ENCODE peak calls at places on chromosomes 11 and 22, in eight cellular contexts. B is A673, E is uterus, O is colonic mucosa, D is cardiac muscle cell, J is IMR-90, Q is body of pancreas, I is Panc1. Z is an unnamed sample. For H3K27me3 and H3K4me1, the result is how much of the 10 kb centered on the place peaks cover.

GRCh38 chr11:69962152-69962551 is 116.0 kb upstream of the ANO1 start:
- DNase-seq in B (no peak), E (no peak), O (peak), D (no peak), J (peak), Q (no peak), I (no peak), Z (no peak)

GRCh38 chr11:122748968-122749687 is 89.2 kb upstream of the CRTAM start:
- DNase-seq in B (peak), E (no peak), O (no peak), D (peak), J (peak), Q (no peak), I (no peak), Z (peak)

GRCh38 chr11:100908746-100909145 is 220.9 kb downstream of the PGR start:
- DNase-seq in B (no peak), E (no peak), O (no peak), D (no peak), J (peak), Q (no peak), I (no peak), Z (no peak)

GRCh38 chr22:45600791-45601730 is 70.6 kb upstream of the ATXN10 start:
- DNase-seq in B (peak), E (no peak), O (no peak), D (no peak), J (peak), Q (no peak), I (no peak), Z (no peak)

GRCh38 chr11:85182437-85183109 is 444.6 kb downstream of the DLG2 start:
- DNase-seq in B (peak), E (no peak), O (no peak), D (peak), J (peak), Q (no peak), I (no peak), Z (no peak)

GRCh38 chr22:31241200-31241599 is 29.1 kb downstream of the LIMK2 start:
- DNase-seq in B (no peak), E (no peak), O (peak), D (no peak), J (peak), Q (no peak), I (no peak), Z (no peak)

GRCh38 chr11:83409891-83410290 is 123.7 kb upstream of the CCDC90B start:
- DNase-seq in B (no peak), E (no peak), O (no peak), D (no peak), J (no peak), Q (peak), I (no peak), Z (no peak)

GRCh38 chr11:889261-889660 is 21.3 kb downstream of the CHID1 start:
- DNase-seq in B (no peak), E (no peak), O (no peak), D (no peak), J (no peak), Q (no peak), I (no peak), Z (no peak)

GRCh38 chr11:64121637-64122410 is 44.1 kb downstream of the MACROD1 start:
- DNase-seq in B (no peak), E (no peak), O (no peak), D (no peak), J (peak), Q (no peak), I (no peak), Z (no peak)

GRCh38 chr11:71977743-71978418 is 20.8 kb upstream of the IL18BP start:
- DNase-seq in B (peak), E (peak), O (peak), D (peak), J (peak), Q (peak), I (peak), Z (peak)

GRCh38 chr11:70521475-70522260 is 123.3 kb downstream of the CTTN start:
- DNase-seq in B (no peak), E (no peak), O (no peak), D (no peak), J (no peak), Q (no peak), I (no peak), Z (no peak)

GRCh38 chr11:29268733-29269132 is 748.1 kb downstream of the KCNA4 start:
- DNase-seq in B (no peak), E (no peak), O (no peak), D (no peak), J (no peak), Q (no peak), I (no peak), Z (no peak)

GRCh38 chr11:67419330-67420049 is 4.0 kb downstream of the CARNS1 start:
- DNase-seq in B (no peak), E (no peak), O (no peak), D (no peak), J (no peak), Q (no peak), I (no peak), Z (no peak)

GRCh38 chr11:67418476-67419281 is 3.2 kb downstream of the CARNS1 start:
- DNase-seq in B (no peak), E (no peak), O (no peak), D (no peak), J (no peak), Q (peak), I (no peak), Z (no peak)

GRCh38 chr11:67415501-67416304 is at the start of gene CARNS1:
- DNase-seq in B (no peak), E (no peak), O (no peak), D (no peak), J (no peak), Q (peak), I (no peak), Z (no peak)

GRCh38 chr11:67416416-67417335 is 1.2 kb downstream of the CARNS1 start:
- DNase-seq in B (peak), E (no peak), O (no peak), D (no peak), J (no peak), Q (no peak), I (no peak), Z (peak)

DNA sequence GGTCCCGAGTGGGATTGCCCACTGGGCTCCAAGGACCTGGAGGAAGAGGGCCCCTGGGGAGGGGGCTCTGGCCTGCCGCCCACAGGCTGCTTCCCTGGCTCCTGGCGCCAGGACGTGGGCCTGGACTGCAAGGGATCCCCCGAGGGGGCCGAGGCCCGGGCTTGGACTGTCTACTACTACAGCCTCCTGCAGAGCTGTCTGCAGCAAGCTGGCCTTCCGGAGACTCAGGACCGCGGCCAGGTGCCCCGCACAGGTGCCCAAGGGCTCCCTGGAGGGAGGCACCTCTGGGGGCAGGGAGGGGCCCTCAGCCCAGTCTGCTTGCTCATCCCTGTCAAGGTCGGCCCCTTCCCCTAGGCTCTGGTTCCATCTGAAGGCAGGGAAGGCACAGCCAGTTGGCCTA is 1.9 kb downstream of the CARNS1 start:
- DNase-seq in B (no peak), E (no peak), O (no peak), D (no peak), J (no peak), Q (no peak), I (no peak), Z (no peak)
- H3K27ac ChIP-seq in B (peak), E (no peak), O (no peak), D (no peak), J (no peak), Q (no peak), I (peak), Z (peak)

DNA sequence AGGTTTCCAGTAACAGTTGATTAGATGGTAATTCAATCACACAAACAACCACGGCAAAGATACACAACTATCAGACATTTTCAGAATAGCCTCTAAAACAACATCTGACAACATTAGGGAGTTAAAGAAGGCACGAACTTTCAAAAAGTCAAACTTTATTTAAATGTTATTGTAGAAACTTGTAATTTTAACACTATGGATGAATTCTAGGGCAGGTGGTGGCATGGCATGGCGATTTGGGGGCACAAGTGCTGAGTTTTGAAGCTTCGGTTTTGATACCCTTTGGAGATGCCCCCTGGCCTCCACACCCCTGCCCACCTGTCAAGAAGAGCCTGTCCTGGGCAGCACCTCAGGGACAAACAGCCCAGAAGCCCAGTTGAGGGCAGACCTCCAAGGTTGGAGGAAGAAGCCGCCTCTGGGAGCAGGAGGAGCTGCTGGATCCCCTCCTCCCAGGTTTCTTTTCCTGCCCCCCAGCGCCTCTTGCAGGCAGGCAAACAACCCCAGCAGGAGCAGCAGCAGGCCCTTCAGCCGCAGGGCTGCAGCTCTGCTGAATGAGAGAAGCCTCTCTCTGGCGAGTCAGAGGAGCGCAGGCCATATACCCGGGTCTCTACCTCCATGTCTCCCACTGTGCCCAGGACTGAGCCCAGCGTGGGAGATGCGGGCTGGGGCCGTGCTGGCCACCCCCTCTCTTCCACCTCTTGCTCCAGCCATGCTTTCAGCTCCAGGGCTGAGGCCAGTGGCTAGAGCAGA is 102.1 kb upstream of the IGLL5 start:
- DNase-seq in B (no peak), E (no peak), O (no peak), D (no peak), J (no peak), Q (no peak), I (no peak), Z (no peak)
- H3K27me3 ChIP-seq in B (under half), E (under half), O (under half), D (under half), J (under half), Q (under half), I (under half), Z (under half)

GRCh38 chr22:20562607-20563463 is 55.4 kb downstream of the MED15 start:
- DNase-seq in B (no peak), E (no peak), O (no peak), D (no peak), J (no peak), Q (no peak), I (no peak), Z (no peak)

GRCh38 chr22:20558534-20558933 is 51.1 kb downstream of the MED15 start:
- DNase-seq in B (no peak), E (peak), O (no peak), D (no peak), J (no peak), Q (no peak), I (no peak), Z (no peak)

GRCh38 chr22:20561882-20562281 is 54.5 kb downstream of the MED15 start:
- DNase-seq in B (no peak), E (no peak), O (no peak), D (no peak), J (no peak), Q (no peak), I (no peak), Z (no peak)

GRCh38 chr22:20559174-20559760 is 51.9 kb downstream of the MED15 start:
- DNase-seq in B (no peak), E (no peak), O (no peak), D (no peak), J (no peak), Q (no peak), I (no peak), Z (no peak)

DNA sequence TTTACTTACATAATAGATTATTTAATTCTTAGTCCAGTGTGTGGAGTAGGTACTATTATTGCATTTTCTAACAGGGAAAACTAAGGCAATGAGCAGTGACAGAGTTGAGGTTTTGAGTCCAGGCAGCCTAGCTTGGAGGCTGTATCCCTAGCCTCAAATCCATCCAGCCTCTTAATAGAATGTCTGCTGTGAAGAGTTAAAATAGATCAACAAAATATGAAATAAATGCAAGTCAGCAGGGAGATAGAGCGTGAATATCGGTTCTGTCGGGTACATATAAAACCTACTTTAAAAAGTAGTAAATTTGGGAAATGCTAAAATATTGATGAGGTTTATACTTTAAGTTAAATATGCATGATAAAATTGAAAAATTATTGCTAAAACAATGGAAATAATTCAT is 53.3 kb downstream of the MED15 start:
- DNase-seq in B (no peak), E (no peak), O (no peak), D (no peak), J (no peak), Q (no peak), I (no peak), Z (no peak)
- H3K4me1 ChIP-seq in B (under half), E (under half), O (under half), D (under half), J (under half), Q (under half), I (under half), Z (under half)

GRCh38 chr11:96012086-96012824 is 88.3 kb upstream of the MTMR2 start:
- DNase-seq in B (peak), E (peak), O (peak), D (peak), J (peak), Q (no peak), I (peak), Z (peak)

GRCh38 chr11:96015911-96016565 is 92.1 kb upstream of the MTMR2 start:
- DNase-seq in B (no peak), E (no peak), O (no peak), D (no peak), J (no peak), Q (no peak), I (no peak), Z (no peak)

GRCh38 chr11:96013459-96014213 is 89.7 kb upstream of the MTMR2 start:
- DNase-seq in B (no peak), E (no peak), O (no peak), D (no peak), J (no peak), Q (no peak), I (no peak), Z (no peak)

GRCh38 chr11:96016978-96017502 is 93.1 kb upstream of the MTMR2 start:
- DNase-seq in B (no peak), E (no peak), O (no peak), D (no peak), J (no peak), Q (no peak), I (no peak), Z (no peak)

GRCh38 chr11:96014234-96014633 is 90.3 kb upstream of the MTMR2 start:
- DNase-seq in B (peak), E (no peak), O (no peak), D (no peak), J (peak), Q (no peak), I (no peak), Z (no peak)
- H3K27ac ChIP-seq in B (no peak), E (no peak), O (no peak), D (no peak), J (no peak), Q (no peak), I (no peak), Z (no peak)

GRCh38 chr11:117189191-117189940 is 9.8 kb upstream of the TAGLN start:
- DNase-seq in B (no peak), E (peak), O (peak), D (no peak), J (no peak), Q (peak), I (no peak), Z (peak)

GRCh38 chr11:117187007-117187406 is 8.5 kb downstream of the SIDT2 start:
- DNase-seq in B (no peak), E (no peak), O (peak), D (no peak), J (no peak), Q (peak), I (no peak), Z (no peak)

GRCh38 chr11:117187428-117187798 is 8.9 kb downstream of the SIDT2 start:
- DNase-seq in B (no peak), E (no peak), O (peak), D (no peak), J (no peak), Q (no peak), I (no peak), Z (no peak)

GRCh38 chr11:117188620-117189081 is 10.1 kb downstream of the SIDT2 start:
- DNase-seq in B (no peak), E (peak), O (peak), D (no peak), J (no peak), Q (peak), I (no peak), Z (peak)

DNA sequence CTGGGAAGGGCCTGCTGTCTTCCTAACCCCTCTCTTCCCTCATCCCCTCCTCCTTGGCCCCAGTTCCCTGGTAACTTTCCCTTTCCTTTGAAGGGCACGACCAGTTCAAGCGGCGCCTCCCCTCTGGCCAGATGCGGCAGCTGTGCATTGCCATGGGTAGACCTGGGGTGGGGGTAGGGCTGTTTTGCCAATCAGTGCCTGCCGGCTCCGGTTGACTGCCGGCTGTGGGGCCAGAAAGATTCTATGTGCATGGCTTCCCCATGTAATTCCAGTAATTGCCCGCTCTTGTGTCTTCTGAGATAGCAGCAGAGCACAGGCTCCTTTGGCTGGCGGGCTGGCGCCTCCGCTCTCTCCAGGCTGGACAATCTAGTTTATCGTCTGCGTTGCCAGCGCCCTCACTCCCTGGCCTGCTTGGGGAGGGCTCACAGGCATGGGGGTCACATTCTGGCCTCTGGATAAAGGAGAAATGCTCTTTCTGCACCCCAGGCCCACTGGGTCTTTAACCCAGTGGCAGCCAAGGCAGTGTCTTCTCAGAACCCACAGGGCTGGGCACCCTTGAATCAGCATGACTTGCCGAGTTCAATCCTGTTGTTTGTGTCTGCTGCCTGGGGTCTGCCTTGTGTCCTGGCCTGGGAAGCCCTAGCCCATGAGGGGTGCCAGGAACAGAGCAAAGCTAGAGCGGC is 9.4 kb downstream of the SIDT2 start:
- DNase-seq in B (no peak), E (peak), O (peak), D (no peak), J (no peak), Q (peak), I (no peak), Z (peak)
- H3K27me3 ChIP-seq in B (under half), E (under half), O (under half), D (under half), J (under half), Q (under half), I (under half), Z (under half)